ENCODE peak calls at places on chromosomes 3 and 15, in six cellular contexts. K is testis, E is heart left ventricle, A is IMR-90, S is uterus, U is H54. R is an unnamed sample.
A peak's percentile ranks its signal among the peaks of the same experiment; 100 is the strongest.

GRCh38 chr3:99700637-99701268 is 62.4 kb downstream of the COL8A1 start:
- DNase-seq in U (no peak), K (no peak), S (no peak), A (peak; percentile 80), E (no peak), R (no peak)

GRCh38 chr3:101513419-101513986 is 491 bp upstream of the SENP7 start:
- DNase-seq in E (no peak), U (peak; percentile 47), K (no peak), A (no peak), S (no peak), R (no peak)

GRCh38 chr3:45105855-45106655 is 40.1 kb downstream of the CDCP1 start:
- DNase-seq in U (peak; percentile 58), E (no peak), K (no peak), S (no peak), A (peak; percentile 94), R (no peak)

GRCh38 chr3:53921296-53921695 is 29.6 kb upstream of the SELENOK start:
- DNase-seq in A (peak; percentile 8), E (no peak), K (peak; percentile 33), S (no peak), U (no peak), R (peak; percentile 3)

GRCh38 chr3:184609861-184610365 is 48.3 kb downstream of the EPHB3 start:
- DNase-seq in A (no peak), S (no peak), U (no peak), K (no peak), E (no peak), R (no peak)

GRCh38 chr3:146326875-146327543 is 76.1 kb upstream of the PLSCR4 start:
- DNase-seq in K (peak; percentile 68), U (peak; percentile 12), E (no peak), A (peak; percentile 82), S (peak; percentile 37), R (peak; percentile 23)

GRCh38 chr3:9260305-9260704 is 10.9 kb upstream of the SRGAP3 start:
- DNase-seq in K (no peak), U (no peak), A (no peak), E (no peak), S (no peak), R (no peak)

GRCh38 chr3:158668506-158668905 is 3.9 kb downstream of the LXN start:
- DNase-seq in S (no peak), U (no peak), E (no peak), A (peak; percentile 69), K (no peak), R (no peak)

GRCh38 chr3:134055661-134056060 is 25.9 kb upstream of the SLCO2A1 start:
- DNase-seq in K (no peak), U (no peak), A (no peak), E (no peak), S (no peak), R (no peak)

GRCh38 chr3:114756506-114757279 is 390.4 kb downstream of the ZBTB20 start:
- DNase-seq in K (peak; percentile 25), S (no peak), A (peak; percentile 56), E (peak; percentile 27), U (no peak), R (no peak)
- TF ChIP-seq POLR2A in K (no peak), S (no peak), A (no peak), E (no peak), U (no peak), R (no peak)

GRCh38 chr15:66894363-66894762 is 171.0 kb upstream of the SMAD3 start:
- DNase-seq in E (no peak), A (no peak), S (no peak), U (no peak), K (peak; percentile 2), R (no peak)
- TF ChIP-seq POLR2A in E (no peak), A (no peak), S (no peak), U (no peak), K (no peak), R (no peak)

GRCh38 chr15:72778796-72779195 is 4.8 kb downstream of the ADPGK start:
- DNase-seq in A (peak; percentile 34), U (no peak), S (no peak), K (no peak), E (no peak), R (no peak)

GRCh38 chr15:72770673-72771328 is 12.8 kb downstream of the ADPGK start:
- DNase-seq in U (no peak), A (no peak), K (no peak), E (no peak), S (no peak), R (no peak)

GRCh38 chr15:72771329-72771725 is 12.2 kb downstream of the ADPGK start:
- DNase-seq in K (no peak), A (no peak), E (no peak), U (no peak), S (no peak), R (no peak)

DNA sequence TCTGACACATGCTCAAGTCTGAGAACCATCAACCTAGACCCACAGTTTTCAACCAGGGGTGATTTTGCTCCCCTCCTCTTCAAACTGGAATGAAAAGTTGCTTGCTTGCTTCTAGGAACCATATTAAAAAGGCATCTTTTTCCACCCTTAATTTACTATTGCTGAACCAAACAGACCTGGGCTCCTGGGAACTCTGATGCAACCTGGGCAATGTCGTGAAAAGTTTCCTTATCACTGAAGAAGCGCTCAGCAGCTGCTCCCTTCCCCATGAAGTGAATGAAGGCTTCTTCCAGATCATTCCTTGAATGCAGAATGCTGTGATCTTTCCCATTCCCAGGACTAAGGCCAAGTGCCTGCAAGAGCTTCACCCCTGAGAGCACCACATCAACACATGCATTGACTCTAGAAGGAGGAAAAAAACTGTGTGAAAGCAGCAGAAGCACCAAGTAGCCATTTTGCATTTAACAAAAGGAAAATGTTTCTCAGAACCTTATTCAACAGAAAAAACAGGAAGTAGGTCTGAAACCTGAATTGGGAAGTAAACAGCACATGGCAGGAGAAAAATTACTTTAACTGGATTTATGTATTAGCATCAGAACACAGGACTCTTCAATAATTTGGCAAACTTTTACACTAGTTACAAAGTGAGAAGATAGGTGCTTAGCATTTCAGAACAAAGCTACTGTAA is 8.7 kb downstream of the ADPGK start:
- DNase-seq in U (no peak), K (no peak), S (no peak), E (no peak), A (no peak), R (no peak)
- TF ChIP-seq POLR2A in U (no peak), K (no peak), S (no peak), E (no peak), A (no peak), R (no peak)

GRCh38 chr3:187740446-187741399 is 4.5 kb downstream of the BCL6 start:
- DNase-seq in E (peak; percentile 76), U (no peak), A (peak; percentile 72), S (peak; percentile 78), K (peak; percentile 85), R (peak; percentile 85)

GRCh38 chr3:187738089-187738399 is 7.2 kb downstream of the BCL6 start:
- DNase-seq in U (no peak), S (no peak), K (no peak), E (no peak), A (no peak), R (no peak)

GRCh38 chr3:187738400-187739124 is 6.7 kb downstream of the BCL6 start:
- DNase-seq in S (peak; percentile 88), E (peak; percentile 93), K (peak; percentile 94), A (peak; percentile 93), U (peak; percentile 89), R (peak; percentile 76)

GRCh38 chr3:187739125-187739560 is 6.1 kb downstream of the BCL6 start:
- DNase-seq in K (peak; percentile 44), S (no peak), A (no peak), U (no peak), E (peak; percentile 51), R (peak; percentile 47)

GRCh38 chr3:187739561-187740445 is 5.5 kb downstream of the BCL6 start:
- DNase-seq in S (peak; percentile 95), A (peak; percentile 89), E (peak; percentile 79), K (peak; percentile 87), U (no peak), R (peak; percentile 82)
- TF ChIP-seq POLR2A in S (no peak), A (peak; percentile 25), E (no peak), K (no peak), U (no peak), R (peak; percentile 5)

GRCh38 chr15:100918690-100919480 is at the start of gene LRRK1:
- DNase-seq in A (peak; percentile 40), E (peak; percentile 39), S (peak; percentile 43), U (peak; percentile 27), K (no peak), R (peak; percentile 8)

GRCh38 chr15:100919481-100920405 is 586 bp downstream of the LRRK1 start:
- DNase-seq in A (peak; percentile 19), U (peak; percentile 44), K (no peak), S (peak; percentile 34), E (no peak), R (no peak)

GRCh38 chr15:100920516-100921135 is 1.5 kb downstream of the LRRK1 start:
- DNase-seq in A (no peak), E (no peak), S (no peak), U (no peak), K (no peak), R (no peak)

GRCh38 chr15:100914876-100915275 is 4.3 kb upstream of the LRRK1 start:
- DNase-seq in E (no peak), S (no peak), A (peak; percentile 24), U (no peak), K (no peak), R (no peak)

GRCh38 chr15:100918034-100918689 is 995 bp upstream of the LRRK1 start:
- DNase-seq in U (peak; percentile 80), A (peak; percentile 62), K (peak; percentile 81), S (peak; percentile 74), E (peak; percentile 79), R (peak; percentile 74)
- TF ChIP-seq POLR2A in U (peak; percentile 43), A (no peak), K (no peak), S (no peak), E (no peak), R (no peak)

GRCh38 chr15:73331501-73331900 is 37.3 kb downstream of the HCN4 start:
- DNase-seq in S (no peak), U (no peak), A (no peak), E (peak; percentile 5), K (no peak), R (no peak)
- TF ChIP-seq POLR2A in S (no peak), U (no peak), A (no peak), E (no peak), K (no peak), R (no peak)

GRCh38 chr3:51966941-51967383 is 292 bp downstream of the PCBP4 start:
- DNase-seq in S (no peak), E (no peak), U (no peak), K (no peak), A (no peak), R (no peak)

GRCh38 chr3:51968883-51969674 is 1.8 kb upstream of the PCBP4 start:
- DNase-seq in A (no peak), K (no peak), E (no peak), S (no peak), U (no peak), R (no peak)

GRCh38 chr3:51969841-51970240 is 2.6 kb upstream of the PCBP4 start:
- DNase-seq in S (no peak), A (no peak), E (no peak), K (no peak), U (no peak), R (no peak)

GRCh38 chr3:51967384-51968174 is at the start of gene PCBP4:
- DNase-seq in S (peak; percentile 74), E (peak; percentile 87), U (peak; percentile 58), K (peak; percentile 56), A (peak; percentile 34), R (peak; percentile 36)

DNA sequence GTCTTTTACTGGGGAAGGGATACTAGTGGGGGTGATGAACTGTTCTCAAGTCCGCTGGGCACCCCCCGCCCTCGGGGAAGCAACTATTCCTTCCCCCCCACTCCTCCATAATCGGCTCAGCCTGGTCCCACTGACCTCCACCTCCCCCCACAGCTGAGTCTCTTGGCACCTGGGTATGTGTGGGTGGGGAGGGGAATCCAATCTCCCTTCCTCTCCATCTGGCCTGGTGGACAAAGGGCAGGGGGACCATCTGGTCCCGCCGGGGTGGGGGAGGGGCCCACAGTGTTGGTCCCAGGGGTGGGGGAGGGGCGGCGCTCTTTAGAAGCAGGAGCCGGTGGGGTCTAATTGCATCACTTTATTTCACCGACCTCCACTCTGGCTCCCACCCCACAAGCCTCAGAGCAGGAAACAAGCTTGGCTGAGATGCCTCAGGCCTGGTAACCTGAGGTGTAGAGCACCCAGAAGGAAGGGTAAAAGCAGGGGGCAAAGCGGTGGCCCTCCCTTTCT is 974 bp upstream of the PCBP4 start:
- DNase-seq in A (peak; percentile 18), E (no peak), S (no peak), U (no peak), K (no peak), R (no peak)
- TF ChIP-seq POLR2A in A (no peak), E (no peak), S (no peak), U (no peak), K (no peak), R (no peak)